ENCODE peak calls at places on chromosomes 11 and 22, in four cellular contexts. Y is A549, G is K562, L is HepG2. E is an unnamed sample.

GRCh38 chr11:19183641-19184040 is 18.1 kb downstream of the CSRP3 start:
- DNase-seq in G (no peak), L (no peak), Y (no peak), E (no peak)

GRCh38 chr11:121892131-121892681 is 223.8 kb downstream of the BLID start:
- DNase-seq in G (no peak), Y (no peak), L (no peak), E (no peak)

GRCh38 chr11:7511405-7511804 is 2.4 kb upstream of the PPFIBP2 start:
- DNase-seq in G (no peak), Y (no peak), L (peak), E (no peak)

GRCh38 chr11:1229471-1230120 is 6.7 kb downstream of the MUC5B start:
- DNase-seq in G (no peak), Y (no peak), L (no peak), E (no peak)

GRCh38 chr11:125117429-125117828 is 6.0 kb upstream of the TMEM218 start:
- DNase-seq in L (no peak), Y (no peak), G (no peak), E (no peak)

GRCh38 chr11:3145206-3145520 is 19.9 kb downstream of the OSBPL5 start:
- DNase-seq in L (no peak), G (no peak), Y (no peak), E (no peak)

GRCh38 chr22:19663821-19664325 is 50.4 kb upstream of the SEPTIN5 start:
- DNase-seq in L (no peak), Y (no peak), G (peak), E (no peak)

GRCh38 chr11:97966901-97967300 is 1053.8 kb upstream of the CNTN5 start:
- DNase-seq in L (no peak), Y (no peak), G (no peak), E (no peak)

GRCh38 chr11:47545298-47545697 is 7.6 kb downstream of the CELF1 start:
- DNase-seq in Y (no peak), G (no peak), L (no peak), E (no peak)

GRCh38 chr11:46315033-46315738 is 32.1 kb upstream of the DGKZ start:
- DNase-seq in L (peak), Y (peak), G (peak), E (no peak)

GRCh38 chr22:24327827-24328226 is 57.2 kb downstream of the SPECC1L start:
- DNase-seq in L (no peak), G (peak), Y (no peak), E (no peak)

GRCh38 chr11:75476716-75477613 is 44.0 kb upstream of the KLHL35 start:
- DNase-seq in G (peak), Y (no peak), L (no peak), E (no peak)

GRCh38 chr11:75477614-75477935 is 44.6 kb upstream of the KLHL35 start:
- DNase-seq in Y (no peak), L (no peak), G (no peak), E (no peak)

GRCh38 chr11:75474878-75475766 is 42.1 kb upstream of the KLHL35 start:
- DNase-seq in L (no peak), Y (no peak), G (peak), E (no peak)

GRCh38 chr11:75474240-75474639 is 41.2 kb upstream of the KLHL35 start:
- DNase-seq in L (no peak), Y (no peak), G (no peak), E (no peak)

DNA sequence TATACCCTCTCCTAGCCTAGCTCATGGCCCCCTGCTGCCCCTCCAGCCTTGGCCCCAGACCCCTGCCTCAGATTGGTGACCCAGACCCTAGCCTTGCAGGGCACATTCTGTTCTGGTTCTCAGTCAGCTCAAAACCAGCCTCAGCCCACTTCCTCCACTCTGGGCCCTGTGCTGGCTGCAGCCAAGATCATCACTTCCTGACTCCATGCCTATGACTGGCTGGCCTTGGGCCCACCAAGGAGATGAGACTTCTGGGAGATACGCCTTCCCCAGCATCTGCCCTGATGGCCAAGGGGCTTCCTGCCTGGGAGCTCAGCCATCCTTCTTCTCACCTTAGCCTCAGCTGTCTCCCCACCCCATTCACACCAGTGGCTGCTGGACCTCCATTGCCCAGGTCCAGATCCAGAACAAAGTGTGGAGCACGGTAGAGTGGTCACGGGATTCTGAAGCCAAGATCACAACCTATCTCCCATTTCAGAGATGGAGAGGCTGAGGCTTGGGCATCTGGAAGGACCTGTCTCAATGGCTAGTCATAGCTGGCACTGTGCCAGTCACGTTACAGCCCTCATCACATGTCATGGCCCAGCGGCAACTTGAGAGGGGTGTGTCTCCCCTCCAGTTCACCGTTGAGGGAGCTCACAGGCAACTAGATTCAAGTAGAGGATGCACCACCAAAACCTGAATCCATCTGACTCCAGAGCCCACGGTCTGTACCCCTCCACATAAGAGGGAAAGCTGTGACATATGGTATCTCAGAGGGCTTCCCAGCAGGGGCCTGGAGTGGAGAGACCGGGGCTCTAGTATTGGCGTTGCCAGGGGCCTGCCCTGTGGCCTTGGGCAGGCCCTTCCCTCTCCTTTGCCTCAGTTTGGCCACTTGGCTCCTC is 43.0 kb upstream of the KLHL35 start:
- DNase-seq in G (no peak), L (no peak), Y (no peak), E (no peak)
- TF ChIP-seq CHD4 in G (no peak), L (no peak), Y (no peak), E (no peak)

DNA sequence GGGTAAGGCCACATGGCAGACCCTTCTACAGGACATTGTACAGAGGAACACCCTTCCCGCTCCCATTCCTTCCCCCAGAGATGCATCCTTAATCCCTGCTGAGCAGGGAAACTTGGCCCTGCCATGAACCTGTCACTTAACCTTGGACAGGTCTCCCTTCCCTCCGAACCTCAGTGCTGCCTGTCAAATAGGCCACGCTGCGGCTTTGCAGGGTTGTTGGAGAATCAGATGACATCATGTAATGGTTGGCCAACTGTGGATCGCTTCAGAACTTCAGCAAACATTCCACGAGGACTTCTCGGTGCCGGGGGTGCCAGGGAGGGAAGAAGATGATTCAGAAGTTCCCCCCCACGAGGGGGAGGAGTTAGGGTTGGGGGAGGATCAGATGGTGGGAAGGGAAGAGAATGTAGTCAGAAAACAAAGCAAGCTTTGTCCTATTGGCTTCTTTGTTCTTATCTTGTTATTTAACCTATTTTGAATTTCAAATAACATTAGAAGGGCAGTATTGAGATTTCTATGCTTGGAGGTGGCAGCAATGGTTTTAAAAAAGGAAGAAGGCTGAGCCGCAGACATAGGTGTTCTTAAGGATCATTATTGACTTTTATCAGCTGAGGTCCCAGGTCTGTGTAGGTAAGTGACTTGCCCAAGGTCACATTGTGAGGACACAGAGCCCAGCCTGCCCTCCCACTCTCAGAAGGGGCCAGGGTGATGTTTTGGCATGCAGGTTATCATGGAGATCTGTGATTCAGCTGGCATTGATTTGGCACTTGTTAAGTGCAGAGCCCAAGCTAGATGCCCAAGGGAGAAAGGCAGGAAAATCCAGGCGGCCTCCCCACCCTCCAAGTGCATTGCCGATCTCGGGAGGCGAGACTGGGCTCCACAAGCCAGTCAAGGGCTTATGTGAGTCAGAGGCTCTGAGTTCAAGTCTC is 3.1 kb downstream of the CDC42EP1 start:
- DNase-seq in G (peak), Y (peak), L (peak), E (no peak)
- TF ChIP-seq CHD4 in G (no peak), Y (no peak), L (peak), E (no peak)

DNA sequence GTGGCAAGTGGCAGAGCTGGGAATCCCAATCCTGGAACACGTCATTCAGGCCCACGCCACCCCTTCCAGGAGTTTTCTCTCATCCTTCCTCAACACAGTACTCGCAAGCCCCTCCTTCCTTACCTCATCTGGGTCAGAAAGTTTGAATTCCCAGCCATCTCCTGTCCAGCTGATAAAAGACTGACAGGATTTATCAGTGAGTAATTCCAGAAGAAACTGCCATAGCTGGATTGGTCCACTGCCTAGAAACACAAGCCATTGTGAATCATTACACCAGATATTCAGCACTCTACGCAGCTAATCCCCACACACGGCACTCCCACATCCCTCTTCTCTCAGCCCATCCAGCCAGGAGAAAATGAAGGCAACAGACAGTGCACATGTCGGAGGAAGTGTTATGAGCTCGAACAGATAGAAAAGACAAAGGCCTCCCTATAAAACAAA is 124.0 kb downstream of the ETS1 start:
- DNase-seq in L (no peak), Y (no peak), G (no peak), E (no peak)
- TF ChIP-seq CHD4 in L (no peak), Y (no peak), G (no peak), E (no peak)

DNA sequence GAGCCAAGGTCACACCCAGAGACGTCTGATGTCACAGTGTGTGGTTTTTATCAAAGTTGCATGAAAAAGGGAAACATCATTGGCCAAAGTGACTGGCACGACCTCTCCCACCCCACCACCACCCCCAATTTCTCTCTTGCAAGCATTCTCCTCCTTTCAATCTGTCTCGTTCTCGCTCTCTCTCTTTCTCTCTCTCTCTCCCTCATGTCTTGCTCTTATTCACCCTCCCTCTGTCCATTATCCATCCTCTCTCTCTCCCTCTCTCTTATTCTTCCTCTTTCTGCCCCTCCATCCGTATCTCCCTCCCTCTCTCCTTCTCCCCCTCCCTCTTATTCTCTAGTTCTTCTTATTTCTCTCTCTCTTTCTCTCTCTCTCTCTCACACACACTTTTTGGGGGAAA is 40.5 kb downstream of the MN1 start:
- DNase-seq in G (no peak), L (no peak), Y (no peak), E (no peak)
- TF ChIP-seq CHD4 in G (no peak), L (no peak), Y (no peak), E (no peak)

GRCh38 chr22:23159287-23159622 is 14.0 kb downstream of the RAB36 start:
- DNase-seq in L (no peak), Y (no peak), G (no peak), E (no peak)
- TF ChIP-seq CHD4 in L (no peak), Y (no peak), G (no peak), E (no peak)

GRCh38 chr11:63375434-63375833 is 5.8 kb downstream of the SLC22A9 start:
- DNase-seq in G (no peak), L (no peak), Y (no peak), E (no peak)
- TF ChIP-seq CHD4 in G (no peak), L (no peak), Y (no peak), E (no peak)

DNA sequence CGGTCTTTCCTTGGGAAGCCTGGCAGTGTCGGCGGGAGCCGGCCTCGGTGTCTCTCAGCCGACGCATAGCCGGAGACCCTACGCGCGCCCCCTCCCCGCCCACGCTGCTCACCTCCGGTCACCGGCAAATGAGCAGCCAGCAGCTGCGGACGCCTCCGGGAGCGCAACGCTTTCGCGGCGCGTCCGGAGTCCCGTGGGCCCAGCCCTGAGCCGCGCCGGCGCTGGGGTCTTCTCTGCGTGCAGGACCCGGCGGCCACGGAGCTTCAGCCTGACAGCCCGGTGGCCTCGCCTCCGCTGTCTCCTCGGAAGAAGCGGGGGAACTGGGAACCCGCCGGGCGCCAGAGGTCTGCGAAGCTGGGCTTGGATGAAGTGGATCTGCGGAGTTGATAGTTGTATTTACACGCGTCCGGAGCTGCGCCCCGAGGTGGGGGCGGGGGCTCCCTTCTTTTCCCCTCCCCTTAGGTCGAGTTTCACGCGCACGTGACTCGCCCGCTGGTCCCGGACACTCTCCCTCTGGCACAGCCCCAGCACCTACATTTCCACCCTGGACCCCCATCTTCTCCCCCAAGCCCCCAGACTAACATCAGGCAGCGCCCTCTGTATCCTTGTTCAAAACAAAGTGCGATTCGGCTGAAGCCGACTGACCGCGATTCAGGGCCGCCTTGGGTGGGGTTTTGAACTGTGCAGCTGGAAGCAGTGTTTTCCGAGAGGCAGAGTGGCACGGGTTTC is at the start of gene SLC43A1:
- DNase-seq in L (peak), G (peak), Y (peak), E (no peak)
- TF ChIP-seq CHD4 in L (no peak), G (no peak), Y (no peak), E (no peak)